ENCODE peak calls at places on chromosome 21, in five cellular contexts. F is CD8-positive, alpha-beta T cell; P is upper lobe of right lung; L is lower lobe of right lung; G is RWPE2. V is an unnamed sample.

GRCh38 chr21:36494557-36494956 is 14.6 kb upstream of the CLDN14 start:
- DNase-seq in F (no peak), P (no peak), L (no peak), G (no peak), V (no peak)

GRCh38 chr21:31173881-31174555 is 135.7 kb upstream of the KRTAP19-8 start:
- DNase-seq in F (no peak), P (no peak), L (peak), G (no peak), V (no peak)

GRCh38 chr21:36035381-36035791 is 24.9 kb downstream of the SETD4 start:
- DNase-seq in F (no peak), P (no peak), L (no peak), G (no peak), V (no peak)

GRCh38 chr21:46650476-46651098 is 15.1 kb downstream of the PRMT2 start:
- DNase-seq in F (no peak), P (no peak), L (no peak), G (no peak), V (no peak)

GRCh38 chr21:35791541-35792335 is 268.6 kb downstream of the SETD4 start:
- DNase-seq in F (no peak), P (no peak), L (no peak), G (no peak), V (no peak)

GRCh38 chr21:33011462-33011861 is 14.3 kb upstream of the OLIG2 start:
- DNase-seq in F (no peak), P (no peak), L (no peak), G (peak), V (peak)

GRCh38 chr21:32136546-32136945 is 142.3 kb downstream of the MIS18A start:
- DNase-seq in F (no peak), P (no peak), L (no peak), G (no peak), V (no peak)

GRCh38 chr21:30579351-30579750 is 10.8 kb downstream of the KRTAP22-2 start:
- DNase-seq in F (no peak), P (no peak), L (no peak), G (no peak), V (no peak)

GRCh38 chr21:32726742-32727477 is 903 bp downstream of the SYNJ1 start:
- DNase-seq in F (no peak), P (no peak), L (no peak), G (no peak), V (peak)

GRCh38 chr21:21688877-21689276 is 690.7 kb downstream of the NCAM2 start:
- DNase-seq in F (no peak), P (peak), L (no peak), G (no peak), V (peak)

GRCh38 chr21:15978158-15978805 is 248.5 kb downstream of the USP25 start:
- DNase-seq in F (no peak), P (no peak), L (no peak), G (no peak), V (peak)

GRCh38 chr21:34640858-34641257 is 25.9 kb upstream of the RCAN1 start:
- DNase-seq in F (no peak), P (no peak), L (no peak), G (no peak), V (peak)

GRCh38 chr21:32411366-32412161 is 942 bp upstream of the EVA1C start:
- DNase-seq in F (peak), P (peak), L (peak), G (no peak), V (peak)

GRCh38 chr21:14120091-14120734 is 90.5 kb downstream of the LIPI start:
- DNase-seq in F (no peak), P (no peak), L (no peak), G (no peak), V (peak)

GRCh38 chr21:25496825-25497482 is 110.3 kb downstream of the MRPL39 start:
- DNase-seq in F (no peak), P (no peak), L (no peak), G (no peak), V (no peak)

GRCh38 chr21:36170823-36171222 is 14.2 kb downstream of the DOP1B start:
- DNase-seq in F (no peak), P (no peak), L (no peak), G (no peak), V (no peak)

GRCh38 chr21:25518491-25518911 is 88.8 kb downstream of the MRPL39 start:
- DNase-seq in F (no peak), P (no peak), L (no peak), G (no peak), V (peak)

GRCh38 chr21:21612446-21612845 is 614.2 kb downstream of the NCAM2 start:
- DNase-seq in F (no peak), P (no peak), L (no peak), G (no peak), V (peak)

GRCh38 chr21:15826147-15826780 is 96.5 kb downstream of the USP25 start:
- DNase-seq in F (peak), P (no peak), L (no peak), G (no peak), V (peak)

GRCh38 chr21:31198575-31198974 is 145.5 kb downstream of the TIAM1 start:
- DNase-seq in F (no peak), P (no peak), L (no peak), G (no peak), V (peak)

GRCh38 chr21:17491716-17492414 is 21.0 kb upstream of the CXADR start:
- DNase-seq in F (no peak), P (no peak), L (no peak), G (no peak), V (peak)

GRCh38 chr21:41642399-41642798 is 124.5 kb downstream of the RIPK4 start:
- DNase-seq in F (no peak), P (peak), L (no peak), G (no peak), V (peak)

GRCh38 chr21:16644690-16645089 is 868.2 kb upstream of the CXADR start:
- DNase-seq in F (no peak), P (no peak), L (no peak), G (no peak), V (peak)

GRCh38 chr21:21163904-21164303 is 165.7 kb downstream of the NCAM2 start:
- DNase-seq in F (peak), P (no peak), L (no peak), G (no peak), V (peak)

GRCh38 chr21:31804008-31804394 is 68.8 kb upstream of the HUNK start:
- DNase-seq in F (no peak), P (no peak), L (no peak), G (no peak), V (no peak)

GRCh38 chr21:41240040-41240439 is 72.1 kb downstream of the BACE2 start:
- DNase-seq in F (no peak), P (no peak), L (no peak), G (no peak), V (no peak)

GRCh38 chr21:35831791-35832190 is 228.5 kb downstream of the SETD4 start:
- DNase-seq in F (no peak), P (no peak), L (no peak), G (no peak), V (no peak)

GRCh38 chr21:17660449-17660848 is 47.7 kb upstream of the BTG3 start:
- DNase-seq in F (no peak), P (no peak), L (no peak), G (no peak), V (peak)

GRCh38 chr21:41133896-41134522 is 34.0 kb upstream of the BACE2 start:
- DNase-seq in F (no peak), P (no peak), L (no peak), G (no peak), V (peak)

GRCh38 chr21:35348686-35349085 is 299.6 kb upstream of the RUNX1 start:
- DNase-seq in F (no peak), P (no peak), L (no peak), G (no peak), V (no peak)

GRCh38 chr21:33789697-33790096 is 125.9 kb downstream of the ATP5PO start:
- DNase-seq in F (no peak), P (no peak), L (no peak), G (no peak), V (peak)

GRCh38 chr21:42685954-42686500 is 32.6 kb downstream of the PDE9A start:
- DNase-seq in F (no peak), P (peak), L (no peak), G (peak), V (no peak)

GRCh38 chr21:42688226-42688840 is 34.9 kb downstream of the PDE9A start:
- DNase-seq in F (no peak), P (no peak), L (no peak), G (no peak), V (no peak)

GRCh38 chr21:42687796-42688195 is 34.4 kb downstream of the PDE9A start:
- DNase-seq in F (no peak), P (no peak), L (no peak), G (no peak), V (no peak)

GRCh38 chr21:42690586-42690985 is 37.2 kb downstream of the PDE9A start:
- DNase-seq in F (no peak), P (peak), L (no peak), G (no peak), V (no peak)

DNA sequence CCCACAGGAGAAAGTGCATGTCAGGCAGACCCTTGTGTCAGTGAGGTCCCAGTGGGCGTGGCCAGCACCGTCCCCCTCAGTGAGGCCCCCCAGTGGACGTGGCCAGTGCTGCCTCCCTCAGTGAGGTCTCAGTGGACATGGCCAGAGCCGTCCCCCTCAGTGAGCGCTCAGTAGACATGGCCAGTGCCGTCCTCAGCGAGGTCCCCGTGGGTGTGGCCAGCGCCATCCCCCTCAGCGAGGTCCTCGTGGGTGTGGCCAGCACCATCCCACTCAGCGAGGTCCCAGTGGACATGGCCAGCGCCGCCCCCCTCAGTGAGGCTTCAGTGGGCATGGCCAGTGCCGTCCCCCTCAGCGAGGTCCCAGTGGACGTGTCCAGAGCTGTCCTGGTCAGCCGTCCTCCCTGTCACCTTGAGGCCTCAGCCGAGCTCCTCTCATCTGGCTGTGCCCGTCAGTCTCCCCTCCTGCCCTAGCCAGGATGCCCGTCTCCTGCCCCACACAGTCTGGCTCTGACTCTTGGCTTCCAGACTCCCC is 35.5 kb downstream of the PDE9A start:
- DNase-seq in F (no peak), P (peak), L (no peak), G (no peak), V (no peak)
- TF ChIP-seq CTCF in F (no peak), P (no peak), L (no peak), G (no peak), V (no peak)

GRCh38 chr21:19547951-19548635 is 1144.5 kb upstream of the TMPRSS15 start:
- DNase-seq in F (no peak), P (no peak), L (no peak), G (no peak), V (no peak)

GRCh38 chr21:19557488-19557887 is 1153.9 kb upstream of the TMPRSS15 start:
- DNase-seq in F (no peak), P (no peak), L (no peak), G (no peak), V (no peak)

GRCh38 chr21:19557046-19557445 is 1153.5 kb upstream of the TMPRSS15 start:
- DNase-seq in F (no peak), P (no peak), L (no peak), G (no peak), V (no peak)

DNA sequence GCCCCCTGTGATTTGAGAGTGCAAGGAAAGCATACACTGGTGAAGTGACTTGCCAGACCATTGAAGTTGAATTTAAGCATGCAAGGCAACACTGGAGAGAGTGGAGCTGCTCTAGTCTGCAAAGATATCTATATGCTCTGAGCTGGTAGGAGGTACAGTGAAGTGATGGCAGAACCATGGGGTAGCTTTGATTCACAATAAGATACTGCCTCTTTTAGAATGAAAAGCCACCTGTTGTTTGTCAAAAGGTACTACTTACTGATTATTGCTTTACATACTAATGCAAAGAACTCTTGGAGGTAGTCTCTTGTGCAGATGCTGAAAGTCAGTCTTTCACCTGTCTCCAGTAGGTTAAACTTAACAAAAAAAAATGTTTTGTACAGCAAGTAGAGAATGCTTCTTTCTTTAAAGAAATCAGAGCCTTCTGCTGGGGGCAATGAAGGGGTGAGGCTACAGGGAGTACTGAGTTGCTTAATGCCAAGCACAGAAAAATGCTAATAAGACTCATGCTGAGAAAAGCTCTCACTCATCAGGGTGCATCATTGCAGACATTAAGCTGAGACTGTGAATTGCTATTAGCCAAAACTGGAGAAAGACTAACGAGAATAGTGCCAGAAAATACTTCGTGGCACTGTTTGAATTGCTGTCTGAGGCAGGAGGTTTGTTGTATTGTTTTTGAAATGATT is 1150.5 kb upstream of the TMPRSS15 start:
- DNase-seq in F (no peak), P (no peak), L (no peak), G (no peak), V (peak)
- H3K4me3 ChIP-seq in F (no peak), P (no peak), L (no peak), G (no peak), V (no peak)

DNA sequence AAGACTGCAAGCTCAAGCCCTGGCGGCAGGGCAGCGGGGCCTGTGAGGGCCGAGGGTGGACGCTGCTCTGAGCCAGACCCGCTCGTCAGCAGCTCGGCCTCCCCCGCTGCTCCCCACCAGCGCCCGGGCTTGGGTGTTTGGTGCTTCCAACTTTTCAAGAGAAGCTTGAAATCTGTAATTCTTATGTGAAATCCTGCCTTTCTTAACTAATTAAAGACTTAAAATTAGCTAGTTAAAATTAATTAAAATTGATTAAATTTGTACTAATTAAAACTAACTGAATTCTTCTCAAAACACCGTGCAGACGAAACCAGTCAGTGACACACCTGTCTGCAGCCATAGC is 14.0 kb upstream of the SLC19A1 start:
- DNase-seq in F (no peak), P (no peak), L (no peak), G (no peak), V (no peak)
- TF ChIP-seq CTCF in F (no peak), P (no peak), L (peak), G (peak), V (no peak)

DNA sequence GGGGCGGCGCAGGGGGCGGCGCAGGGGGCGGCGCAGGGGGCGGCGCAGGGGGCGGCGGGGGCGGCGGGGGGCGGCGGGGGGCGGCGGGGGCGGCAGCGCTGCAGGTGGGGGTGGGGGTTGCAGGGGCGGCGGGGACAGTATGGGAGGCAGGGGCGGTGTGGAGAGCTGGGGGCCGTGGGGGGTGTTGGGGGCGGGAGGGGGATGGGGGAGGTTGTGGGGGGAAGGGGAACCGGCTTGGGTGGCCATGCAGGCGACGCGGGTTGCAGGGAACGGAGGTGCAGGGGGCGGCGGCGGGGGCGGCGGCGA is 13.0 kb upstream of the SLC19A1 start:
- DNase-seq in F (no peak), P (no peak), L (no peak), G (no peak), V (no peak)
- H3K4me3 ChIP-seq in F (no peak), P (peak), L (peak), G (peak), V (peak)

DNA sequence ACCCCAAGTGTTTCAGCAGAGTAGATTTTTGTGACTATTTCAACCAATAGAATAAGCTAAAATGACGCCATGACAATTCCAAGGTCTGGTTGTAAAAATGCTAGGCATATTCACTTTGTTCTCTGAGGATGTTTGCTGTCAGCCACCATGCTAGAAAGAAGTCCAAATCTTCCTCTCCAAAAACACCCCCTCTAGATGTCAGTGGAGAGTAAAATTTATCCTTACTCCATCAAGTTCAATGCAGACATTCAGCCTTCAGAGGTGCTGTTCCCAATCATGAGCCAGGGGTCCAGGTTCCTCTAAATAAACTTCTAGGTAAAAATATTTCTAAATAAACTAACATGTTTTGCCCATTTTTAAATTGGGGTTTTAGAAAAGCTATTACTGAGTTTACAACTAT is 395.4 kb upstream of the ADAMTS5 start:
- DNase-seq in F (no peak), P (no peak), L (no peak), G (no peak), V (peak)
- TF ChIP-seq CTCF in F (no peak), P (no peak), L (peak), G (peak), V (peak)

GRCh38 chr21:26736449-26736848 is 108.8 kb downstream of the ADAMTS1 start:
- DNase-seq in F (no peak), P (no peak), L (no peak), G (no peak), V (peak)

GRCh38 chr21:26732442-26733221 is 112.6 kb downstream of the ADAMTS1 start:
- DNase-seq in F (no peak), P (peak), L (peak), G (no peak), V (peak)
- H3K4me3 ChIP-seq in F (no peak), P (no peak), L (no peak), G (no peak), V (no peak)

DNA sequence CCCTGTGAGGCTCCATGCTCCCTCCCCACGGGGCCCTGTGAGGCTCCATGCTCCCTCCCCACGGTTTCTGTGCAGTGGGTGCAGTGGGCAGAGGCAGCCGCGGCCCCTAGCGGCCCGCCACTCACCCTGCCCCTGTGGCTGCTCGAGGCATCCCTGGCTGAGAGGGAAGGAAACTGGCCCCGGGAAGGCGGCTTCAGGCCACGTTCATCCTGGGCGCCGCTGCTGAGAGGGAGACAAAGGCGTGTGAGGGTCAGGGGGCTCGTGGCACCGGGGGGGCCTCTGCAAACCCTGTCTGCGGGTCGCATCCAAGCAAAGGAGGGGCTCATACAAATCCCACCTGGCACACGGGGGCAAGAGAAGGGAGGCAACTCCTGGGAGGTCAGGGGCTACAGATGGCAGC is 8.5 kb downstream of the CFAP410 start:
- DNase-seq in F (no peak), P (no peak), L (no peak), G (no peak), V (no peak)
- TF ChIP-seq CTCF in F (no peak), P (no peak), L (no peak), G (no peak), V (no peak)

GRCh38 chr21:37620401-37620800 is 253.8 kb downstream of the DYRK1A start:
- DNase-seq in F (no peak), P (no peak), L (no peak), G (no peak), V (no peak)
- H3K4me3 ChIP-seq in F (no peak), P (no peak), L (no peak), G (no peak), V (no peak)